ENCODE peak calls at places on chromosomes 6 and 20, in nine cellular contexts. X is GDM1; L is SK-MEL-5; Y is stimulated activated effector memory CD8-positive, alpha-beta T cell treated with anti-CD3 and anti-CD28 coated beads, Interleukin-12 subunit alpha, Interleukin-12 subunit beta, amount 100 ng/mL, for 72 hours; B is IMR-90; Z is trophoblast cell; O is HT1080; I is thoracic aorta; J is heart right ventricle. T is an unnamed sample.

GRCh38 chr20:48932375-48932941 is 10.9 kb downstream of the ARFGEF2 start:
- DNase-seq in O (peak), Y (no peak), Z (no peak), X (no peak), I (no peak), B (peak), J (no peak), L (no peak), T (no peak)

GRCh38 chr6:12064538-12064937 is 52.4 kb downstream of the HIVEP1 start:
- DNase-seq in O (no peak), I (no peak), B (no peak), L (no peak), X (no peak), Z (no peak), Y (no peak), J (no peak), T (no peak)

GRCh38 chr20:54017846-54018245 is 52.5 kb downstream of the BCAS1 start:
- DNase-seq in O (no peak), L (no peak), Z (peak), X (no peak), I (no peak), B (no peak), J (no peak), Y (no peak), T (peak)

GRCh38 chr20:62571667-62572344 is 70.5 kb upstream of the SLCO4A1 start:
- DNase-seq in I (no peak), L (peak), J (no peak), Y (no peak), X (peak), Z (no peak), B (no peak), O (peak), T (no peak)

GRCh38 chr20:50427740-50428462 is 82.3 kb upstream of the PTPN1 start:
- DNase-seq in Y (no peak), O (peak), X (no peak), I (no peak), J (no peak), L (peak), Z (no peak), B (no peak), T (no peak)

GRCh38 chr6:17365961-17366360 is 27.4 kb upstream of the CAP2 start:
- DNase-seq in X (no peak), Y (no peak), B (no peak), O (no peak), L (no peak), Z (no peak), J (no peak), I (no peak), T (no peak)

GRCh38 chr6:155224031-155224451 is 39.8 kb upstream of the CLDN20 start:
- DNase-seq in Z (peak), J (no peak), L (peak), X (no peak), B (peak), Y (peak), O (peak), I (no peak), T (no peak)

GRCh38 chr6:34359438-34360158 is 32.9 kb downstream of the NUDT3 start:
- DNase-seq in L (no peak), B (peak), Z (peak), Y (no peak), I (no peak), J (no peak), O (no peak), X (no peak), T (no peak)

GRCh38 chr6:18022398-18023231 is 35.2 kb upstream of the KIF13A start:
- DNase-seq in Z (peak), J (no peak), Y (no peak), L (peak), I (no peak), B (peak), X (no peak), O (peak), T (peak)

GRCh38 chr6:19465760-19466159 is 371.4 kb upstream of the ID4 start:
- DNase-seq in L (no peak), B (peak), X (no peak), Z (no peak), J (no peak), Y (no peak), I (no peak), O (no peak), T (no peak)

GRCh38 chr6:35041086-35041855 is 99.9 kb downstream of the TCP11 start:
- DNase-seq in B (no peak), J (no peak), Z (no peak), O (no peak), X (no peak), I (no peak), L (no peak), Y (no peak), T (no peak)